ENCODE peak calls at places on chromosomes 3 and 15, in eight cellular contexts. T is GM10248; K is PC-9; C is MCF 10A; H is CD8-positive, alpha-beta T cell; E is stomach; L is HFFc6; Z is left ventricle myocardium inferior. P is an unnamed sample.
A peak's percentile ranks its signal among the peaks of the same experiment; 100 is the strongest.

GRCh38 chr15:60392601-60392985 is 5.2 kb downstream of the ANXA2 start:
- DNase-seq in T (no peak), K (peak; percentile 48), C (peak; percentile 79), H (no peak), E (no peak), L (peak; percentile 92), Z (no peak), P (no peak)

GRCh38 chr3:50806806-50807205 is 132.1 kb downstream of the DOCK3 start:
- DNase-seq in T (no peak), K (peak; percentile 79), C (no peak), H (no peak), E (no peak), L (no peak), Z (no peak), P (no peak)

GRCh38 chr3:114506622-114507300 is 212.9 kb downstream of the TIGIT start:
- DNase-seq in T (no peak), K (no peak), C (no peak), H (no peak), E (no peak), L (peak; percentile 48), Z (no peak), P (no peak)

GRCh38 chr3:177973241-177973840 is 562.9 kb upstream of the KCNMB2 start:
- DNase-seq in T (no peak), K (no peak), C (peak; percentile 18), H (no peak), E (no peak), L (peak; percentile 20), Z (no peak), P (no peak)

GRCh38 chr3:19947549-19948071 is 713 bp downstream of the RAB5A start:
- DNase-seq in T (peak; percentile 34), K (peak; percentile 43), C (peak; percentile 60), H (peak; percentile 28), E (peak; percentile 37), L (peak; percentile 28), Z (peak; percentile 36), P (no peak)

GRCh38 chr15:60932051-60932915 is 296.8 kb downstream of the RORA start:
- DNase-seq in T (no peak), K (peak; percentile 85), C (peak; percentile 98), H (peak; percentile 33), E (peak; percentile 59), L (peak; percentile 48), Z (no peak), P (no peak)

GRCh38 chr3:127197300-127198150 is 4.6 kb downstream of the PRR23E start:
- DNase-seq in T (no peak), K (no peak), C (no peak), H (no peak), E (peak; percentile 18), L (no peak), Z (no peak), P (no peak)

GRCh38 chr3:88369767-88370166 is 220.0 kb downstream of the C3orf38 start:
- DNase-seq in T (no peak), K (no peak), C (no peak), H (no peak), E (no peak), L (no peak), Z (no peak), P (no peak)

GRCh38 chr15:85097706-85098105 is 116.0 kb downstream of the PDE8A start:
- DNase-seq in T (no peak), K (no peak), C (peak; percentile 8), H (no peak), E (no peak), L (peak; percentile 21), Z (no peak), P (no peak)

GRCh38 chr3:39540162-39540921 is 72.9 kb downstream of the MOBP start:
- DNase-seq in T (no peak), K (no peak), C (no peak), H (no peak), E (no peak), L (no peak), Z (no peak), P (no peak)

GRCh38 chr15:26082069-26082832 is 219.1 kb upstream of the ATP10A start:
- DNase-seq in T (peak; percentile 82), K (peak; percentile 91), C (peak; percentile 93), H (peak; percentile 89), E (peak; percentile 96), L (peak; percentile 95), Z (peak; percentile 95), P (peak; percentile 99)
- TF ChIP-seq CTCF in T (no peak), K (no peak), C (no peak), H (no peak), E (no peak), L (no peak), Z (peak; percentile 22), P (peak; percentile 39)

GRCh38 chr3:140365872-140366697 is 311.8 kb upstream of the TRIM42 start:
- DNase-seq in T (no peak), K (peak; percentile 16), C (no peak), H (no peak), E (no peak), L (no peak), Z (no peak), P (no peak)
- TF ChIP-seq CTCF in T (no peak), K (no peak), C (no peak), H (no peak), E (no peak), L (no peak), Z (no peak), P (no peak)

DNA sequence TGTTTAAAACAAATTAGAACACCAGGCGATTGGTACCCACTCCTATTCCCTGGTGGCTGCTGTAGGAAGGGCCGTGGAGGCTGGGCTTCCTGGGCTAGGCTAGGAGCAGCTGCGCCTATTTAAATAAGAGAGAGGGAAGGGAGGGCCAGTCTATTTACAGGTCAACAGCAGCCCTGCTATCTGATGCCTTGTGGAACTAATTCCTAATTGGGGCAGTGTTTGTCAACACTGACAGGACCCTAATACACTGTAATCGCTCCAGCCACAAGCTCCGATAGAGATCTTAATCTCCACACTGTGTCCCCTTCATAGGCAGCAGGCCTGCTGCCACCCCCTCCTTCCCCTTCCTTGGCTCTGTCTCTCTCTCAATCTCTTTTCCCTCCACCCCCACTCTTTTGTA is 116.9 kb upstream of the SOX14 start:
- DNase-seq in T (no peak), K (no peak), C (no peak), H (no peak), E (no peak), L (no peak), Z (no peak), P (no peak)
- TF ChIP-seq CTCF in T (no peak), K (no peak), C (no peak), H (no peak), E (no peak), L (no peak), Z (no peak), P (no peak)

GRCh38 chr3:128572644-128573105 is 77.9 kb downstream of the RPN1 start:
- DNase-seq in T (peak; percentile 46), K (peak; percentile 28), C (peak; percentile 33), H (no peak), E (no peak), L (no peak), Z (no peak), P (no peak)
- TF ChIP-seq CTCF in T (no peak), K (peak; percentile 58), C (peak; percentile 23), H (no peak), E (peak; percentile 9), L (peak; percentile 65), Z (peak; percentile 27), P (peak; percentile 62)

GRCh38 chr3:98985406-98985805 is 83.9 kb upstream of the DCBLD2 start:
- DNase-seq in T (no peak), K (no peak), C (peak; percentile 43), H (no peak), E (no peak), L (no peak), Z (no peak), P (no peak)
- TF ChIP-seq CTCF in T (no peak), K (peak; percentile 44), C (peak; percentile 45), H (no peak), E (no peak), L (peak; percentile 9), Z (no peak), P (peak; percentile 57)

DNA sequence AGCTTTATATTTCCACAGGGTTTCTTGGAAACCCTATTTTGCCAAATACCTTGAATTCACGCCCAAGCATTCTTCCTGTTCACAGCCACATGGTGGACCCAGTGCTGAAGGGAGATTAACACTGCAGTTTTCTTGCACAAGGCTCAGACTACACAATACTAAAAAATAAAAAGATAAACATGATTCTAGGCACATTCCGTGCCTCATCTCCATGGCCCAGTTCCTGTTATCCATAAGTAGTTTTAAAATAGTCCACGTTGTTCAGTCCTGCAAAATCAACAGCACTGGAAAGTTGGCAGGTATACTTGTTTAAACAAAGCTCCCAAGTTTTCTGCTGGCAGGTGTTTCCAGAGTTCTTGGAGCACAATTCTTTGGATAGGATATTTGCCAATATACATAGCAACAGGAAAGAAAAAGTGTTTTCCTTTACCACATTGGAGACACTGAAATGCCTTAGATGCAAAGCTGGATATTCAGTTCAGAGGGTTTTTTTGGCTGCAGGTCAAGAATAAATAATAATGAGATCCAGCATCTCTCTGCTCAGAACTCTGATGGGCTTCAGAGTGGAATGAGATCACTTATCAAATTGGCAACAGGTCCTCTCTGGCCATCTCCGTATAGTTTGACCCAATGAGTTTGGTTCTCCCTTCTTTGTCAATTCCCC is 88.1 kb upstream of the TGFBR2 start:
- DNase-seq in T (no peak), K (no peak), C (peak; percentile 96), H (no peak), E (peak; percentile 61), L (no peak), Z (peak; percentile 22), P (no peak)
- TF ChIP-seq CTCF in T (no peak), K (no peak), C (no peak), H (no peak), E (peak; percentile 31), L (no peak), Z (peak; percentile 48), P (peak; percentile 69)

DNA sequence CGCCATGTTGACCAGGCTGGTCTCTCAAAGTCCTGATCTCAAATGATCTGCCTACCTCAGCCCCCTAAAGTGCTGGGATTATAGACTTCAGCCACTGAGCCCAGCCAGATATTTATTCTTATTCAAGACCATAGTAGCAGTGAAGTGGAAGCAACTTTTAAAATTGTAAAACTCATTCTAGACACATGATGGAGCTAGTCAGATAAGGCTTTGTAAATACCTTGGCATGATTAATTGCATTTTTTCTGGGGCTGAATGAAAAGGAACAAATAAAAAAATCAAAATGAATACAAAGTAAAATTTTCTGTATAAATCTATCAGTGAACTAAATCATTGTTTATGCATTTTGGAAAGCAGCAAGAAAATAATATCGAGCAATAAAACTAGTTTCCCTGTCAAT is 4.1 kb upstream of the MYO1E start:
- DNase-seq in T (no peak), K (no peak), C (no peak), H (no peak), E (no peak), L (peak; percentile 21), Z (no peak), P (no peak)
- TF ChIP-seq CTCF in T (peak; percentile 36), K (peak; percentile 39), C (peak; percentile 20), H (no peak), E (peak; percentile 15), L (peak; percentile 51), Z (peak; percentile 25), P (peak; percentile 72)